ENCODE peak calls at places on chromosomes 1 and 21, in eight cellular contexts. E is ascending aorta; O is SK-N-SH; L is dorsolateral prefrontal cortex; H is fibroblast of lung; C is CD4-positive, alpha-beta memory T cell; A is BE2C; J is Peyer's patch. T is an unnamed sample.

GRCh38 chr1:44723064-44723463 is 7.9 kb downstream of the RNU5D-1 start:
- DNase-seq in E (no peak), O (no peak), L (no peak), H (no peak), C (no peak), A (no peak), J (no peak), T (no peak)

GRCh38 chr21:26490771-26491170 is 82.3 kb downstream of the CYYR1 start:
- DNase-seq in E (no peak), O (no peak), L (no peak), H (no peak), C (no peak), A (no peak), J (no peak), T (no peak)

GRCh38 chr1:201184734-201185453 is 5.7 kb upstream of the IGFN1 start:
- DNase-seq in E (no peak), O (peak; percentile 77), L (no peak), H (peak; percentile 83), C (no peak), A (peak; percentile 55), J (no peak), T (no peak)

GRCh38 chr1:100362821-100363466 is 10.6 kb downstream of the CDC14A start:
- DNase-seq in E (no peak), O (peak; percentile 54), L (no peak), H (no peak), C (no peak), A (peak; percentile 94), J (no peak), T (no peak)

GRCh38 chr1:25700124-25700523 is 83.5 kb downstream of the MAN1C1 start:
- DNase-seq in E (no peak), O (no peak), L (no peak), H (peak; percentile 78), C (no peak), A (no peak), J (no peak), T (no peak)

GRCh38 chr21:29817450-29817849 is 122.3 kb downstream of the GRIK1 start:
- DNase-seq in E (no peak), O (no peak), L (no peak), H (no peak), C (no peak), A (no peak), J (no peak), T (no peak)

GRCh38 chr21:34558960-34559631 is 47.1 kb upstream of the KCNE1 start:
- DNase-seq in E (no peak), O (no peak), L (no peak), H (no peak), C (no peak), A (no peak), J (no peak), T (no peak)

GRCh38 chr21:31911138-31911907 is 38.5 kb downstream of the HUNK start:
- DNase-seq in E (no peak), O (no peak), L (no peak), H (no peak), C (no peak), A (peak; percentile 46), J (no peak), T (no peak)

GRCh38 chr1:95209291-95209690 is 24.7 kb upstream of the RWDD3 start:
- DNase-seq in E (no peak), O (no peak), L (no peak), H (no peak), C (no peak), A (no peak), J (no peak), T (no peak)

GRCh38 chr1:82273816-82274215 is 473.1 kb downstream of the ADGRL2 start:
- DNase-seq in E (no peak), O (no peak), L (peak; percentile 69), H (no peak), C (no peak), A (no peak), J (no peak), T (no peak)

GRCh38 chr1:150876111-150876434 is 326 bp downstream of the ARNT start:
- DNase-seq in E (peak; percentile 13), O (no peak), L (peak; percentile 49), H (no peak), C (no peak), A (peak; percentile 82), J (no peak), T (no peak)

GRCh38 chr1:173603056-173603591 is at the start of gene SLC9C2:
- DNase-seq in E (no peak), O (no peak), L (no peak), H (peak; percentile 36), C (no peak), A (no peak), J (no peak), T (no peak)

GRCh38 chr1:110003747-110004428 is 19.3 kb downstream of the AHCYL1 start:
- DNase-seq in E (peak; percentile 61), O (no peak), L (peak; percentile 79), H (peak; percentile 98), C (peak; percentile 53), A (no peak), J (peak; percentile 28), T (peak; percentile 71)

GRCh38 chr1:9843576-9843945 is 19.8 kb upstream of the CLSTN1 start:
- DNase-seq in E (no peak), O (peak; percentile 41), L (no peak), H (no peak), C (no peak), A (no peak), J (no peak), T (peak; percentile 55)

GRCh38 chr1:9842073-9842711 is 18.4 kb upstream of the CLSTN1 start:
- DNase-seq in E (no peak), O (peak; percentile 21), L (no peak), H (no peak), C (no peak), A (no peak), J (no peak), T (peak; percentile 53)

GRCh38 chr1:9841460-9841859 is 17.7 kb upstream of the CLSTN1 start:
- DNase-seq in E (no peak), O (no peak), L (no peak), H (no peak), C (no peak), A (no peak), J (no peak), T (peak; percentile 19)

GRCh38 chr1:9844106-9844505 is 20.3 kb upstream of the CLSTN1 start:
- DNase-seq in E (no peak), O (peak; percentile 23), L (peak; percentile 80), H (no peak), C (no peak), A (no peak), J (no peak), T (peak; percentile 48)

DNA sequence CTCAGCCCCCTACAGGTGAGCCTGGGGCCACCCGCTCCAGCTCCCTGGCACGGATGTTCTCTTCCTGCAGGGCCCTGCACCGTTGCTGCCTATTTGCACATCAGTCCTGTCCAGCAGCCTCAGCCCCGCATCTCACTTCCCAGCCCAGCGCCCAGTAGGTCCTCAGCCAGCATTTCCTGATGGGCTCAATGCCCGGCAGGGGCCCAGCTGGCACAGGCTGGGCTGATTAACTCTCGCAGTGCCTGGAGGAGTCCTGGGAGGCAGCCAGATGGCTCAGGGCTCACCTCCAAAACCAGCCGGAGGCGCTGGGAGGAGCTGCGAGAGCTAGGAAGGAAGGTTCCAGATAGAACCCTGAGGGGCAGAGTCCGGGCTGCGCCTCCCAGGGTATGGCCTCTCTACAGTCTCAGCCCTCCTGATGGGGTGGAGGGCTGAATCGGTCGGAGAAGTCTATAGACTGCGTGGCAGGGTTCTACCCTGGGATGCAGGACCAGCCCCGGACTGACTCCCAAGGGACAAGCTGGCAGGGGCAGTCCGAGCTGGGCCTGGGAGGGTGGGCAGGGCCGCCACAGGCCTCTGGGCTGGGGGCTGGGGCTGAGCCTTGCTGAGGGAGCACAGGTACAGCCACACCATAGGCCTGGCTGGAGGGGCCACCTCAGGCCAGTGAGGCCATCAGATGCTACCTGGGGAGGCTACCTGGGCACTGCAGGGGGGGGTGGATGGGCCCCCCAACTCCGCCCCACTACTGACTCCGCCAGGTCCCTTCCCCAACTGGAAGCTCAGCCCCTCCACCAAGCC is 19.2 kb upstream of the CLSTN1 start:
- DNase-seq in E (no peak), O (peak; percentile 21), L (no peak), H (no peak), C (no peak), A (no peak), J (no peak), T (peak; percentile 79)
- H3K4me3 ChIP-seq in E (no peak overlapping the region), O (no peak overlapping the region), L (no peak overlapping the region), H (no peak overlapping the region), C (no peak overlapping the region), A (no peak overlapping the region), J (no peak overlapping the region), T (no peak overlapping the region)

DNA sequence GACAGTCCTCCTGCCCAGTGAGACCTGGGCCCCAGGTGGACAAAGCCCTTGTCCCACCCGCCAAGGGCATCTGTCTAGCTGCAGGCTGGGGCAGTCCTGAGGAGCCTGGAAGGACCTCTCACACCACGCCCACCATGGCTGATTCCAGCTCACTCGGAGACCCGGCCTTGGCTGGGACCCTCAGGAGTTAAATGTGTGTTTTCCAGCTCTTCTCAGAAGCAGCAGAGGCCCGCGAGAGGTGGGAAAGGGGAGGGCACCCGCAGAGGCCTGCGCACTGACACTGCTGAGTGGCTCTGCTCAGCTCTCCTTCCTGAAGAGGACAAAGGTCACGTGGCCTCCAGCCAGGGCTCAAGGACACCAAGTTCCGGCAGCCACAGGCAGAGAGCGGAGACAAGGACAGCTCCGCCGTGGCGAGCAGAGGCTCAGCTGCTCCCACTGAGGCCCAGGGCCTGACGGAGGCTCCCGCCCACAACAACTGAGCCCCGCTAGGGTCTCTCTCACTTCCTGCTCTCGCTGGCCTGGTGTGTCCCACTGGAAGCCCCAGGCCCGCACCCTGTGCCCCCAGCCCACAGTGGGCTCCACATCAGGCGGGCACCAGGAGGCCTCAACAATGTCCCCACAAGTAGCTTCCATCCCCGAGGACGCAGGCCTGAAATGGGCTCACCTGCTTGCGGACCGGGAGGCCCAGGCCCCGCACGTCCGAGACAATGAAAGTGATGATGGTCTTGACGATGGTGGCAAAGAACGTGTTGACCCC is 16.9 kb downstream of the SLC19A1 start:
- DNase-seq in E (peak; percentile 5), O (no peak), L (peak; percentile 27), H (no peak), C (peak; percentile 11), A (peak; percentile 4), J (no peak), T (peak; percentile 83)
- H3K4me3 ChIP-seq in E (no peak overlapping the region), O (no peak overlapping the region), L (no peak overlapping the region), H (no peak overlapping the region), C (no peak overlapping the region), A (no peak overlapping the region), J (no peak overlapping the region), T (no peak overlapping the region)

DNA sequence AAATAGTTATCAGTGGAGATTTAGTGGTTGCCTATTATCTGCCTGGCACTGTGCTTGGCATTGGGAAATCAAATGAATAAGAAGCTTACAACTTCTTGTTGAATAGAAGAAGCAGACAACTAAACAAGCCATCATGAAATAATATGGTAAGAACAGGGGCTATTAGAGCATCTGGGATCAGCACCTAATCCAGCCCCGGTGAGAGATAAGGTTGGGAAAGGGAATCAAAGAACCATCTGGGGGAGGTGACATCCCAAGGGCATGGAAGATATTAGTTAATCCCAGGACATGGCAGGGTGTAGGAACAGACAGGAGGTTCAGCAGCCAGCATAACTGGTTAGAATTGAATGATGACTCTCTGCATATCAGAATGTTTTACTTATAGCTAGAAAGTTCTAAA is 36.3 kb upstream of the SUCO start:
- DNase-seq in E (no peak), O (peak; percentile 20), L (no peak), H (no peak), C (no peak), A (no peak), J (no peak), T (no peak)
- H3K4me3 ChIP-seq in E (no peak overlapping the region), O (no peak overlapping the region), L (no peak overlapping the region), H (no peak overlapping the region), C (no peak overlapping the region), A (no peak overlapping the region), J (no peak overlapping the region), T (no peak overlapping the region)

DNA sequence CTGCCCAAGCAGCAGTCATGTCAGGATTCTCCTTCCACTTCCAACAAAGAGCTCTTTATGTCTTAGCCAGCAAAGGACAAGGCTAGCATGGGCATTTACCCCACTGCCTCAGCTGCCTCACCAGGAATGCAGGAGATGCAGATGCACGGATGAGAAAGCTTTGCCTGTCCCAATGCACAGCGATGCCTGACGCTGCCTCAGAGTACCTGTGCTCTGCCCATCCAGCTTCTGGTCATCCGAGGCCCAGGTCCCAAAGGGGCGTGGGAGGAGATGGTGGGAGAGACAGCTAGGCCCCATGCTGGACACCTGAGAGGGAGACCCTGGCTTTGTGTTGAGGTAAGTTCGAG is 59.0 kb downstream of the IRF2BP2 start:
- DNase-seq in E (no peak), O (no peak), L (no peak), H (no peak), C (no peak), A (no peak), J (no peak), T (no peak)
- H3K4me3 ChIP-seq in E (no peak overlapping the region), O (no peak overlapping the region), L (no peak overlapping the region), H (no peak overlapping the region), C (no peak overlapping the region), A (no peak overlapping the region), J (no peak overlapping the region), T (no peak overlapping the region)